ENCODE peak calls at places on chromosome 7, in four cellular contexts. One of them, this sample, is unnamed.

GRCh38 chr7:4882742-4883351 is 669 bp downstream of the RADIL start:
- DNase-seq in lung: no peak
- DNase-seq in CD4-positive, alpha-beta T cell: no peak
- DNase-seq in foreskin keratinocyte: peak; percentile 2
- DNase-seq in this sample: no peak

GRCh38 chr7:118158766-118159165 is 25.2 kb upstream of the LSM8 start:
- DNase-seq in lung: no peak
- DNase-seq in CD4-positive, alpha-beta T cell: no peak
- DNase-seq in foreskin keratinocyte: peak; percentile 18
- DNase-seq in this sample: no peak

GRCh38 chr7:603152-603941 is 83.7 kb upstream of the PDGFA start:
- DNase-seq in lung: no peak
- DNase-seq in CD4-positive, alpha-beta T cell: no peak
- DNase-seq in foreskin keratinocyte: no peak
- DNase-seq in this sample: no peak

GRCh38 chr7:134083766-134084487 is 43.2 kb upstream of the LRGUK start:
- DNase-seq in lung: no peak
- DNase-seq in CD4-positive, alpha-beta T cell: no peak
- DNase-seq in foreskin keratinocyte: peak; percentile 20
- DNase-seq in this sample: peak; percentile 24

GRCh38 chr7:20791523-20791879 is 4.8 kb upstream of the SP8 start:
- DNase-seq in lung: no peak
- DNase-seq in CD4-positive, alpha-beta T cell: no peak
- DNase-seq in foreskin keratinocyte: no peak
- DNase-seq in this sample: no peak

GRCh38 chr7:57308631-57309408 is 141.2 kb upstream of the ZNF716 start:
- DNase-seq in lung: no peak
- DNase-seq in CD4-positive, alpha-beta T cell: no peak
- DNase-seq in foreskin keratinocyte: no peak
- DNase-seq in this sample: no peak

GRCh38 chr7:2929321-2930201 is 85.5 kb upstream of the GNA12 start:
- DNase-seq in lung: no peak
- DNase-seq in CD4-positive, alpha-beta T cell: no peak
- DNase-seq in foreskin keratinocyte: no peak
- DNase-seq in this sample: no peak

GRCh38 chr7:25968205-25968993 is 183.6 kb upstream of the NFE2L3 start:
- DNase-seq in lung: no peak
- DNase-seq in CD4-positive, alpha-beta T cell: no peak
- DNase-seq in foreskin keratinocyte: no peak
- DNase-seq in this sample: no peak

GRCh38 chr7:13257661-13258060 is 570.2 kb downstream of the ARL4A start:
- DNase-seq in lung: no peak
- DNase-seq in CD4-positive, alpha-beta T cell: no peak
- DNase-seq in foreskin keratinocyte: no peak
- DNase-seq in this sample: no peak

GRCh38 chr7:123607423-123607975 is 5.9 kb downstream of the ASB15 start:
- DNase-seq in lung: no peak
- DNase-seq in CD4-positive, alpha-beta T cell: no peak
- DNase-seq in foreskin keratinocyte: no peak
- DNase-seq in this sample: no peak

GRCh38 chr7:11648980-11649379 is 183.0 kb downstream of the THSD7A start:
- DNase-seq in lung: no peak
- DNase-seq in CD4-positive, alpha-beta T cell: no peak
- DNase-seq in foreskin keratinocyte: no peak
- DNase-seq in this sample: no peak

GRCh38 chr7:48587475-48587874 is 336.9 kb upstream of the CDC14C start:
- DNase-seq in lung: no peak
- DNase-seq in CD4-positive, alpha-beta T cell: no peak
- DNase-seq in foreskin keratinocyte: no peak
- DNase-seq in this sample: no peak

GRCh38 chr7:116730097-116731018 is 58.4 kb downstream of the MET start:
- DNase-seq in lung: no peak
- DNase-seq in CD4-positive, alpha-beta T cell: no peak
- DNase-seq in foreskin keratinocyte: no peak
- DNase-seq in this sample: no peak

GRCh38 chr7:1969459-1970284 is 263.1 kb downstream of the MAD1L1 start:
- DNase-seq in lung: no peak
- DNase-seq in CD4-positive, alpha-beta T cell: no peak
- DNase-seq in foreskin keratinocyte: no peak
- DNase-seq in this sample: no peak

GRCh38 chr7:95421847-95422444 is 12.9 kb downstream of the PON2 start:
- DNase-seq in lung: no peak
- DNase-seq in CD4-positive, alpha-beta T cell: no peak
- DNase-seq in foreskin keratinocyte: no peak
- DNase-seq in this sample: no peak

GRCh38 chr7:46752881-46753366 is 829.0 kb downstream of the TNS3 start:
- DNase-seq in lung: no peak
- DNase-seq in CD4-positive, alpha-beta T cell: no peak
- DNase-seq in foreskin keratinocyte: peak; percentile 89
- DNase-seq in this sample: peak; percentile 79

GRCh38 chr7:78912781-78913180 is 540.7 kb downstream of the MAGI2 start:
- DNase-seq in lung: no peak
- DNase-seq in CD4-positive, alpha-beta T cell: no peak
- DNase-seq in foreskin keratinocyte: no peak
- DNase-seq in this sample: no peak

GRCh38 chr7:100489824-100490223 is 6.1 kb downstream of the NYAP1 start:
- DNase-seq in lung: no peak
- DNase-seq in CD4-positive, alpha-beta T cell: no peak
- DNase-seq in foreskin keratinocyte: peak; percentile 52
- DNase-seq in this sample: no peak

GRCh38 chr7:101169838-101170531 is 4.6 kb upstream of the VGF start:
- DNase-seq in lung: peak; percentile 68
- DNase-seq in CD4-positive, alpha-beta T cell: peak; percentile 73
- DNase-seq in foreskin keratinocyte: no peak
- DNase-seq in this sample: no peak

GRCh38 chr7:92749327-92749730 is 87.0 kb downstream of the CDK6 start:
- DNase-seq in lung: no peak
- DNase-seq in CD4-positive, alpha-beta T cell: no peak
- DNase-seq in foreskin keratinocyte: no peak
- DNase-seq in this sample: no peak

GRCh38 chr7:155456772-155457543 is 971 bp upstream of the EN2 start:
- DNase-seq in lung: peak; percentile 40
- DNase-seq in CD4-positive, alpha-beta T cell: no peak
- DNase-seq in foreskin keratinocyte: no peak
- DNase-seq in this sample: no peak

GRCh38 chr7:140989068-140989467 is 25.7 kb downstream of the MRPS33 start:
- DNase-seq in lung: no peak
- DNase-seq in CD4-positive, alpha-beta T cell: no peak
- DNase-seq in foreskin keratinocyte: no peak
- DNase-seq in this sample: no peak

GRCh38 chr7:26490631-26491624 is 199.3 kb downstream of the SNX10 start:
- DNase-seq in lung: no peak
- DNase-seq in CD4-positive, alpha-beta T cell: no peak
- DNase-seq in foreskin keratinocyte: peak; percentile 98
- DNase-seq in this sample: peak; percentile 90

GRCh38 chr7:156474241-156474743 is 166.3 kb upstream of the RNF32 start:
- DNase-seq in lung: no peak
- DNase-seq in CD4-positive, alpha-beta T cell: no peak
- DNase-seq in foreskin keratinocyte: no peak
- DNase-seq in this sample: peak; percentile 41

GRCh38 chr7:141158562-141158961 is 84.7 kb downstream of the TMEM178B start:
- DNase-seq in lung: peak; percentile 37
- DNase-seq in CD4-positive, alpha-beta T cell: no peak
- DNase-seq in foreskin keratinocyte: peak; percentile 2
- DNase-seq in this sample: peak; percentile 59

GRCh38 chr7:80637453-80637852 is 989 bp upstream of the CD36 start:
- DNase-seq in lung: no peak
- DNase-seq in CD4-positive, alpha-beta T cell: no peak
- DNase-seq in foreskin keratinocyte: no peak
- DNase-seq in this sample: no peak

GRCh38 chr7:36795451-36796021 is 71.2 kb upstream of the AOAH start:
- DNase-seq in lung: no peak
- DNase-seq in CD4-positive, alpha-beta T cell: no peak
- DNase-seq in foreskin keratinocyte: peak; percentile 86
- DNase-seq in this sample: peak; percentile 43

GRCh38 chr7:97179454-97180104 is 62.1 kb downstream of the SDHAF3 start:
- DNase-seq in lung: peak; percentile 31
- DNase-seq in CD4-positive, alpha-beta T cell: peak; percentile 25
- DNase-seq in foreskin keratinocyte: peak; percentile 24
- DNase-seq in this sample: peak; percentile 0

GRCh38 chr7:51602321-51602720 is 285.7 kb upstream of the COBL start:
- DNase-seq in lung: no peak
- DNase-seq in CD4-positive, alpha-beta T cell: no peak
- DNase-seq in foreskin keratinocyte: no peak
- DNase-seq in this sample: no peak

GRCh38 chr7:100048680-100049079 is 894 bp upstream of the ZSCAN21 start:
- DNase-seq in lung: no peak
- DNase-seq in CD4-positive, alpha-beta T cell: no peak
- DNase-seq in foreskin keratinocyte: no peak
- DNase-seq in this sample: no peak

DNA sequence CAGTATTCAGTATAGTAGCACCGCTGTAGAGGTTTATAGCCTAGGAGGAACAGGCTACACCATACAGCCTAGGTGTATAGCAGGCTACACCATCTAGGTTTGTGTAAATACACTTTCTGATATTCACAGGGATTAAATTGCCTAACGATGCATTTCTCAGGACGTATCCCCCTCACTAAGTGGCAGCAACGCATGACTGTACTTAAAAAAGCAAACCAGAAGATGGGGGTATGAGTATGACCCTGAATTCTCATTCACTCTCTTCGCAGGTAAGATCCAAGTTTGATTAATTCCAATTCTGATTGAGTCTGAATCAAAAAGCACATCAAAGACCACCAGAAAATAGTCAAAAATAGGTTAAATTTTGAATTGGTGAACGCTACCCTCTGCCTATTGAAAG is 972 bp downstream of the ORC5 start:
- DNase-seq in lung: no peak
- DNase-seq in CD4-positive, alpha-beta T cell: no peak
- DNase-seq in foreskin keratinocyte: peak; percentile 0
- DNase-seq in this sample: no peak
- H3K27ac ChIP-seq in lung: no peak overlapping the region
- H3K27ac ChIP-seq in CD4-positive, alpha-beta T cell: no peak overlapping the region
- H3K27ac ChIP-seq in foreskin keratinocyte: peak overlapping the region; percentile 86
- H3K27ac ChIP-seq in this sample: no peak overlapping the region

GRCh38 chr7:33395340-33395739 is 266.0 kb downstream of the BBS9 start:
- DNase-seq in lung: no peak
- DNase-seq in CD4-positive, alpha-beta T cell: no peak
- DNase-seq in foreskin keratinocyte: no peak
- DNase-seq in this sample: no peak

GRCh38 chr7:33393770-33394169 is 264.4 kb downstream of the BBS9 start:
- DNase-seq in lung: no peak
- DNase-seq in CD4-positive, alpha-beta T cell: no peak
- DNase-seq in foreskin keratinocyte: no peak
- DNase-seq in this sample: no peak

GRCh38 chr7:33400214-33400538 is 270.8 kb downstream of the BBS9 start:
- DNase-seq in lung: no peak
- DNase-seq in CD4-positive, alpha-beta T cell: no peak
- DNase-seq in foreskin keratinocyte: no peak
- DNase-seq in this sample: no peak

DNA sequence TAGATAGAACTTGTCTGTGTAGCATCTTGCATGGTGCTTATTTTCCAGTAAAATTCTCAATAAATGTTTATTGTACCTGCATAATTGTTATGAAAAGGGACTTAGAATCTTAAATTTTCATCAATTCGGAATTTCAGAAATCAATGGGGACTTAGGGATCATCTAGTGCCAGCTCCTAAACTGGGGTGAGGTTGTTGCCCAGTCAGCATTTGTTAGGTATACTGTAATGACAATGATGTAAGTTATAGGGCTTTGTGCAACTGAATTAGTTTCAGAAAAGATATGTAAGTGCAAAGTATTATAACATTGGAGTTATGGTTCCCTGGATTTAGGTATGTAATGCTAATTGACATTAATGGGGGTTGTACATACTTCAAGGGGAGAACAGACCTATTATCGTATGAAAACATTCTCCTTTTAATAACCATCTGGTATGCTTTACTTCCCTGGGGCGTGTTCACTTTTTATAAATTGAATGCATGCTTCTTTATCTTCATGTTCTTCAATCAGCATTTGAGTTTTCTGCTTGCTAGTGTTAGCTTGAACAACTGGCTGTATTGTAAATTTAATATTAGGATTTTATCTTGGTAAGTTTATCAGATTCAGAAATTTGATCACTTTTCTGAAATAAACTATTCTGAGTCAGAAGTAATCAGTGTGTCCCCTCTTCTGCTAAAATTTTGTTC is 270.3 kb downstream of the BBS9 start:
- DNase-seq in lung: no peak
- DNase-seq in CD4-positive, alpha-beta T cell: no peak
- DNase-seq in foreskin keratinocyte: no peak
- DNase-seq in this sample: no peak
- H3K27ac ChIP-seq in lung: no peak overlapping the region
- H3K27ac ChIP-seq in CD4-positive, alpha-beta T cell: no peak overlapping the region
- H3K27ac ChIP-seq in foreskin keratinocyte: no peak overlapping the region
- H3K27ac ChIP-seq in this sample: no peak overlapping the region

DNA sequence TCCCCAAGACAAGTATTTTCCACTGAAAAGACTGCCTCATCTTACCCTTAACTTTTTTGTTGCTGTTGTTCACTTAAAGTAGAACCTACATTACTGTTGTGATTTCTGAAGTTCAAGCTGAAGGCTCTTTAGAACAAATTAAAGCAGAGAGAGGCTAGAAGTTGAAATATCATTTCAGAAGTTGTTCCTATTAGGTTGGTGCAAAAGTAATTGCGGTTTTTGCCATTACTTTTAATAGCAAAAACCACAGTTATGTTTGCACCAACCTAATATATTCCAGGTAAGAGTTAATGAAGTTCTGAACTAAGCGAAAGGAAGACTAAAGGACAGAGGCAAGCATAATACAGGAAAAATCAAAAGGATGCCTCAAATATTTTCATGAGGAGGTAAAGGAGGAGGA is 153.7 kb downstream of the CACNA2D1 start:
- DNase-seq in lung: no peak
- DNase-seq in CD4-positive, alpha-beta T cell: no peak
- DNase-seq in foreskin keratinocyte: no peak
- DNase-seq in this sample: no peak
- H3K27ac ChIP-seq in lung: no peak overlapping the region
- H3K27ac ChIP-seq in CD4-positive, alpha-beta T cell: no peak overlapping the region
- H3K27ac ChIP-seq in foreskin keratinocyte: no peak overlapping the region
- H3K27ac ChIP-seq in this sample: no peak overlapping the region

GRCh38 chr7:111090834-111091233 is at the start of gene LRRN3:
- DNase-seq in lung: no peak
- DNase-seq in CD4-positive, alpha-beta T cell: no peak
- DNase-seq in foreskin keratinocyte: no peak
- DNase-seq in this sample: no peak

GRCh38 chr7:111091623-111092370 is 870 bp downstream of the LRRN3 start:
- DNase-seq in lung: no peak
- DNase-seq in CD4-positive, alpha-beta T cell: no peak
- DNase-seq in foreskin keratinocyte: no peak
- DNase-seq in this sample: no peak

GRCh38 chr7:111092406-111093160 is 1.7 kb downstream of the LRRN3 start:
- DNase-seq in lung: no peak
- DNase-seq in CD4-positive, alpha-beta T cell: no peak
- DNase-seq in foreskin keratinocyte: no peak
- DNase-seq in this sample: no peak

GRCh38 chr7:111096997-111097396 is 6.1 kb downstream of the LRRN3 start:
- DNase-seq in lung: no peak
- DNase-seq in CD4-positive, alpha-beta T cell: no peak
- DNase-seq in foreskin keratinocyte: no peak
- DNase-seq in this sample: no peak

DNA sequence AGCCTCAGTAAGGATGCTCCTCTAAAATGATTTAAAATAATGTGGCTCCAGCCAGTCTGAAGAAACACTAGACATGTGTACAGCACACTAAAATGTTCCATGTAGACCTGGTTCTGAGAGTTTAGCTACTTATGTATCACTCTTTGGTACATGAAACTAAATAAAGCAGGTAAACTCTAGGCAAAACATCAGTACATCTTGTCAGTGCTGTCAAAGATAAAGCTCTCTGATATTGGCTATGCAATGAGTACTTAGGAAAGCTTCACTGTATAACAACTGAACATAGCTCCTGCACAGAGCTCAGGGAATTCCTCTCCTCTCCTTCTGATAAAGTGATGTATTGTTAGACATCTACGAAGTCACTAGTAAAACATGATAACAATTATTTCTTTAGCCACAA is 3.5 kb downstream of the LRRN3 start:
- DNase-seq in lung: no peak
- DNase-seq in CD4-positive, alpha-beta T cell: no peak
- DNase-seq in foreskin keratinocyte: no peak
- DNase-seq in this sample: no peak
- H3K27ac ChIP-seq in lung: no peak overlapping the region
- H3K27ac ChIP-seq in CD4-positive, alpha-beta T cell: no peak overlapping the region
- H3K27ac ChIP-seq in foreskin keratinocyte: no peak overlapping the region
- H3K27ac ChIP-seq in this sample: no peak overlapping the region

This sample was measured in epithelial cell of prostate.